ENCODE peak calls at places on chromosomes 3 and 15, in five cellular contexts. R is AG09319; N is T-helper 17 cell; X is stimulated activated CD4-positive, alpha-beta T cell treated with anti-CD3 and anti-CD28 coated beads, Interleukin-2, amount 100 ng/mL, for 48 hours; S is NCI-H460. V is an unnamed sample.

GRCh38 chr3:195893916-195894315 is 14.4 kb downstream of the TNK2 start:
- DNase-seq in R (no peak), N (no peak), X (no peak), S (no peak), V (no peak)

GRCh38 chr3:14540821-14541385 is 761 bp upstream of the GRIP2 start:
- DNase-seq in R (no peak), N (no peak), X (no peak), S (no peak), V (no peak)

GRCh38 chr15:95512906-95513305 is 817.6 kb upstream of the NR2F2 start:
- DNase-seq in R (no peak), N (no peak), X (no peak), S (no peak), V (no peak)

GRCh38 chr15:89461386-89461785 is 35.0 kb downstream of the RHCG start:
- DNase-seq in R (no peak), N (no peak), X (no peak), S (no peak), V (no peak)

GRCh38 chr3:39186692-39187151 is 5.7 kb downstream of the XIRP1 start:
- DNase-seq in R (no peak), N (no peak), X (no peak), S (no peak), V (no peak)

GRCh38 chr3:71514621-71515020 is 68.9 kb downstream of the FOXP1 start:
- DNase-seq in R (no peak), N (no peak), X (no peak), S (no peak), V (no peak)

GRCh38 chr3:176926034-176926433 is 271.2 kb downstream of the TBL1XR1 start:
- DNase-seq in R (no peak), N (no peak), X (no peak), S (no peak), V (no peak)

GRCh38 chr3:59774613-59775012 is 724.8 kb upstream of the CFAP20DC start:
- DNase-seq in R (peak; percentile 40), N (no peak), X (no peak), S (no peak), V (no peak)

GRCh38 chr3:184715943-184716651 is 4.2 kb upstream of the MAGEF1 start:
- DNase-seq in R (no peak), N (no peak), X (no peak), S (no peak), V (no peak)

GRCh38 chr3:58659051-58659675 is 7.4 kb downstream of the FAM3D start:
- DNase-seq in R (no peak), N (no peak), X (no peak), S (peak; percentile 8), V (peak; percentile 11)

GRCh38 chr15:45180201-45180600 is 7.6 kb downstream of the SHF start:
- DNase-seq in R (no peak), N (no peak), X (no peak), S (no peak), V (no peak)

GRCh38 chr15:82228750-82229149 is 33.8 kb downstream of the EFL1 start:
- DNase-seq in R (no peak), N (no peak), X (no peak), S (no peak), V (no peak)

GRCh38 chr3:51621091-51621892 is 49.8 kb upstream of the TEX264 start:
- DNase-seq in R (no peak), N (no peak), X (no peak), S (no peak), V (no peak)

GRCh38 chr3:127630811-127631714 is 2.1 kb downstream of the PODXL2 start:
- DNase-seq in R (no peak), N (no peak), X (no peak), S (no peak), V (no peak)

GRCh38 chr3:140552403-140552802 is 125.5 kb upstream of the TRIM42 start:
- DNase-seq in R (no peak), N (no peak), X (no peak), S (no peak), V (no peak)

V was measured in pulmonary artery endothelial cell.